ENCODE peak calls at places on chromosomes 12 and 14, in seven cellular contexts. One of them, this sample, is unnamed.

GRCh38 chr12:23771230-23771949 is 178.1 kb downstream of the SOX5 start:
- DNase-seq in AG04450: no peak
- DNase-seq in T-helper 17 cell: no peak
- DNase-seq in stimulated activated CD8-positive, alpha-beta memory T cell treated with anti-CD3 and anti-CD28 coated beads, Interleukin-4, amount 100 ng/mL, for 4 hours: no peak
- DNase-seq in activated naive CD4-positive, alpha-beta T cell treated with anti-CD3 and anti-CD28 coated beads, Interleukin-2, amount 10 ng/mL, durations not matched to agents 7 days and 5 days: no peak
- DNase-seq in T follicular helper cell: no peak
- DNase-seq in Right ventricle myocardium superior: peak; percentile 74
- DNase-seq in this sample: no peak

GRCh38 chr14:97328743-97329142 is 531.6 kb downstream of the VRK1 start:
- DNase-seq in AG04450: no peak
- DNase-seq in T-helper 17 cell: no peak
- DNase-seq in stimulated activated CD8-positive, alpha-beta memory T cell treated with anti-CD3 and anti-CD28 coated beads, Interleukin-4, amount 100 ng/mL, for 4 hours: no peak
- DNase-seq in activated naive CD4-positive, alpha-beta T cell treated with anti-CD3 and anti-CD28 coated beads, Interleukin-2, amount 10 ng/mL, durations not matched to agents 7 days and 5 days: no peak
- DNase-seq in T follicular helper cell: no peak
- DNase-seq in Right ventricle myocardium superior: no peak
- DNase-seq in this sample: no peak

GRCh38 chr14:21044106-21044618 is 2.0 kb downstream of the RNASE7 start:
- DNase-seq in AG04450: no peak
- DNase-seq in T-helper 17 cell: no peak
- DNase-seq in stimulated activated CD8-positive, alpha-beta memory T cell treated with anti-CD3 and anti-CD28 coated beads, Interleukin-4, amount 100 ng/mL, for 4 hours: no peak
- DNase-seq in activated naive CD4-positive, alpha-beta T cell treated with anti-CD3 and anti-CD28 coated beads, Interleukin-2, amount 10 ng/mL, durations not matched to agents 7 days and 5 days: no peak
- DNase-seq in T follicular helper cell: no peak
- DNase-seq in Right ventricle myocardium superior: peak; percentile 65
- DNase-seq in this sample: no peak

GRCh38 chr12:44972746-44973421 is 78.0 kb downstream of the DBX2 start:
- DNase-seq in AG04450: no peak
- DNase-seq in T-helper 17 cell: no peak
- DNase-seq in stimulated activated CD8-positive, alpha-beta memory T cell treated with anti-CD3 and anti-CD28 coated beads, Interleukin-4, amount 100 ng/mL, for 4 hours: no peak
- DNase-seq in activated naive CD4-positive, alpha-beta T cell treated with anti-CD3 and anti-CD28 coated beads, Interleukin-2, amount 10 ng/mL, durations not matched to agents 7 days and 5 days: peak; percentile 21
- DNase-seq in T follicular helper cell: no peak
- DNase-seq in Right ventricle myocardium superior: no peak
- DNase-seq in this sample: no peak

GRCh38 chr12:93766802-93767523 is 89.8 kb downstream of the CRADD start:
- DNase-seq in AG04450: no peak
- DNase-seq in T-helper 17 cell: peak; percentile 20
- DNase-seq in stimulated activated CD8-positive, alpha-beta memory T cell treated with anti-CD3 and anti-CD28 coated beads, Interleukin-4, amount 100 ng/mL, for 4 hours: no peak
- DNase-seq in activated naive CD4-positive, alpha-beta T cell treated with anti-CD3 and anti-CD28 coated beads, Interleukin-2, amount 10 ng/mL, durations not matched to agents 7 days and 5 days: peak; percentile 74
- DNase-seq in T follicular helper cell: no peak
- DNase-seq in Right ventricle myocardium superior: no peak
- DNase-seq in this sample: no peak

GRCh38 chr14:30005114-30005698 is 77.6 kb upstream of the PRKD1 start:
- DNase-seq in AG04450: peak; percentile 53
- DNase-seq in T-helper 17 cell: no peak
- DNase-seq in stimulated activated CD8-positive, alpha-beta memory T cell treated with anti-CD3 and anti-CD28 coated beads, Interleukin-4, amount 100 ng/mL, for 4 hours: no peak
- DNase-seq in activated naive CD4-positive, alpha-beta T cell treated with anti-CD3 and anti-CD28 coated beads, Interleukin-2, amount 10 ng/mL, durations not matched to agents 7 days and 5 days: no peak
- DNase-seq in T follicular helper cell: no peak
- DNase-seq in Right ventricle myocardium superior: no peak
- DNase-seq in this sample: peak; percentile 22

GRCh38 chr12:49616533-49617219 is 6.7 kb upstream of the PRPF40B start:
- DNase-seq in AG04450: no peak
- DNase-seq in T-helper 17 cell: no peak
- DNase-seq in stimulated activated CD8-positive, alpha-beta memory T cell treated with anti-CD3 and anti-CD28 coated beads, Interleukin-4, amount 100 ng/mL, for 4 hours: no peak
- DNase-seq in activated naive CD4-positive, alpha-beta T cell treated with anti-CD3 and anti-CD28 coated beads, Interleukin-2, amount 10 ng/mL, durations not matched to agents 7 days and 5 days: no peak
- DNase-seq in T follicular helper cell: no peak
- DNase-seq in Right ventricle myocardium superior: no peak
- DNase-seq in this sample: no peak

GRCh38 chr14:91858536-91859275 is 8.6 kb downstream of the TC2N start:
- DNase-seq in AG04450: no peak
- DNase-seq in T-helper 17 cell: no peak
- DNase-seq in stimulated activated CD8-positive, alpha-beta memory T cell treated with anti-CD3 and anti-CD28 coated beads, Interleukin-4, amount 100 ng/mL, for 4 hours: no peak
- DNase-seq in activated naive CD4-positive, alpha-beta T cell treated with anti-CD3 and anti-CD28 coated beads, Interleukin-2, amount 10 ng/mL, durations not matched to agents 7 days and 5 days: peak; percentile 27
- DNase-seq in T follicular helper cell: no peak
- DNase-seq in Right ventricle myocardium superior: no peak
- DNase-seq in this sample: no peak

GRCh38 chr12:63862187-63863107 is 17.9 kb downstream of the SRGAP1 start:
- DNase-seq in AG04450: no peak
- DNase-seq in T-helper 17 cell: no peak
- DNase-seq in stimulated activated CD8-positive, alpha-beta memory T cell treated with anti-CD3 and anti-CD28 coated beads, Interleukin-4, amount 100 ng/mL, for 4 hours: no peak
- DNase-seq in activated naive CD4-positive, alpha-beta T cell treated with anti-CD3 and anti-CD28 coated beads, Interleukin-2, amount 10 ng/mL, durations not matched to agents 7 days and 5 days: no peak
- DNase-seq in T follicular helper cell: no peak
- DNase-seq in Right ventricle myocardium superior: no peak
- DNase-seq in this sample: no peak

GRCh38 chr14:95255487-95255886 is 64.2 kb downstream of the CLMN start:
- DNase-seq in AG04450: no peak
- DNase-seq in T-helper 17 cell: no peak
- DNase-seq in stimulated activated CD8-positive, alpha-beta memory T cell treated with anti-CD3 and anti-CD28 coated beads, Interleukin-4, amount 100 ng/mL, for 4 hours: no peak
- DNase-seq in activated naive CD4-positive, alpha-beta T cell treated with anti-CD3 and anti-CD28 coated beads, Interleukin-2, amount 10 ng/mL, durations not matched to agents 7 days and 5 days: no peak
- DNase-seq in T follicular helper cell: no peak
- DNase-seq in Right ventricle myocardium superior: no peak
- DNase-seq in this sample: peak; percentile 72

This sample was measured in epithelial cell of proximal tubule.